ENCODE peak calls at places on chromosomes 4 and X, in six cellular contexts. A, D, N, B, U and K are unnamed samples.

GRCh38 chr4:7929530-7929951 is 10.1 kb downstream of the AFAP1 start:
- DNase-seq in A (no peak), D (peak), N (no peak), B (peak), U (no peak), K (no peak)

GRCh38 chr4:52714597-52715254 is 36.5 kb downstream of the ERVMER34-1 start:
- DNase-seq in A (no peak), D (no peak), N (no peak), B (no peak), U (no peak), K (no peak)

GRCh38 chr4:175916636-175917351 is 104.7 kb upstream of the GPM6A start:
- DNase-seq in A (no peak), D (no peak), N (no peak), B (no peak), U (no peak), K (no peak)

GRCh38 chr4:100170986-100171385 is 19.3 kb downstream of the DDIT4L start:
- DNase-seq in A (no peak), D (no peak), N (no peak), B (no peak), U (peak), K (no peak)

GRCh38 chr4:169823685-169824084 is 65.9 kb upstream of the HPF1 start:
- DNase-seq in A (no peak), D (peak), N (peak), B (peak), U (peak), K (peak)

GRCh38 chr4:19925516-19925915 is 326.2 kb upstream of the SLIT2 start:
- DNase-seq in A (no peak), D (no peak), N (no peak), B (no peak), U (no peak), K (no peak)

GRCh38 chrX:136268051-136269048 is 17.1 kb upstream of the MAP7D3 start:
- DNase-seq in A (no peak), D (peak), N (peak), B (peak), U (peak), K (no peak)

GRCh38 chrX:72100824-72101351 is 30.8 kb downstream of the RTL5 start:
- DNase-seq in A (no peak), D (no peak), N (no peak), B (no peak), U (no peak), K (no peak)

GRCh38 chr4:10108818-10109783 is 7.5 kb downstream of the WDR1 start:
- DNase-seq in A (no peak), D (no peak), N (peak), B (no peak), U (peak), K (no peak)

GRCh38 chrX:108165349-108166111 is 74.0 kb downstream of the ATG4A start:
- DNase-seq in A (no peak), D (peak), N (peak), B (peak), U (peak), K (no peak)

GRCh38 chr4:104382961-104383360 is 111.7 kb downstream of the CXXC4 start:
- DNase-seq in A (no peak), D (no peak), N (no peak), B (no peak), U (no peak), K (no peak)

GRCh38 chr4:189124149-189124758 is 816.4 kb upstream of the FRG1 start:
- DNase-seq in A (peak), D (peak), N (peak), B (peak), U (peak), K (no peak)

GRCh38 chr4:97911236-97911906 is 231.9 kb downstream of the STPG2 start:
- DNase-seq in A (no peak), D (no peak), N (no peak), B (no peak), U (no peak), K (no peak)

GRCh38 chr4:72378901-72379300 is 190.1 kb downstream of the ADAMTS3 start:
- DNase-seq in A (no peak), D (no peak), N (no peak), B (no peak), U (no peak), K (no peak)

GRCh38 chr4:25481648-25482047 is 104.6 kb downstream of the ANAPC4 start:
- DNase-seq in A (no peak), D (no peak), N (no peak), B (no peak), U (no peak), K (no peak)

GRCh38 chr4:5142726-5143125 is 91.4 kb downstream of the STK32B start:
- DNase-seq in A (no peak), D (peak), N (peak), B (peak), U (peak), K (no peak)

GRCh38 chr4:560731-561211 is 15.3 kb downstream of the TMEM271 start:
- DNase-seq in A (no peak), D (no peak), N (no peak), B (no peak), U (no peak), K (no peak)

GRCh38 chr4:7430368-7430964 is 4.3 kb downstream of the PSAPL1 start:
- DNase-seq in A (no peak), D (peak), N (no peak), B (peak), U (no peak), K (no peak)

GRCh38 chr4:15001248-15001824 is 945 bp upstream of the CPEB2 start:
- DNase-seq in A (peak), D (peak), N (peak), B (peak), U (peak), K (peak)

GRCh38 chrX:50812995-50813842 is 775 bp downstream of the SHROOM4 start:
- DNase-seq in A (no peak), D (peak), N (peak), B (peak), U (peak), K (no peak)

GRCh38 chrX:141969706-141970105 is 66.0 kb downstream of the MAGEC1 start:
- DNase-seq in A (no peak), D (no peak), N (no peak), B (no peak), U (no peak), K (no peak)

GRCh38 chr4:76200771-76201224 is 12.8 kb downstream of the SCARB2 start:
- DNase-seq in A (no peak), D (no peak), N (no peak), B (no peak), U (no peak), K (no peak)

GRCh38 chrX:85988353-85988752 is 59.0 kb downstream of the CHM start:
- DNase-seq in A (no peak), D (no peak), N (no peak), B (no peak), U (no peak), K (no peak)

GRCh38 chr4:10762541-10762940 is 78.0 kb upstream of the CLNK start:
- DNase-seq in A (peak), D (peak), N (peak), B (no peak), U (peak), K (peak)

GRCh38 chrX:48816014-48816810 is 10.1 kb upstream of the ERAS start:
- DNase-seq in A (no peak), D (no peak), N (no peak), B (no peak), U (no peak), K (no peak)

GRCh38 chrX:129323115-129323514 is 200.2 kb downstream of the SMARCA1 start:
- DNase-seq in A (no peak), D (no peak), N (peak), B (no peak), U (peak), K (no peak)

GRCh38 chrX:71191253-71191652 is 31.8 kb upstream of the GJB1 start:
- DNase-seq in A (no peak), D (no peak), N (no peak), B (no peak), U (no peak), K (no peak)

GRCh38 chr4:150140774-150141400 is 62.6 kb downstream of the DCLK2 start:
- DNase-seq in A (peak), D (no peak), N (peak), B (peak), U (peak), K (no peak)

GRCh38 chr4:145760176-145760575 is 80.2 kb downstream of the C4orf51 start:
- DNase-seq in A (no peak), D (no peak), N (no peak), B (no peak), U (no peak), K (no peak)

GRCh38 chrX:53071604-53072417 is 10.4 kb upstream of the TSPYL2 start:
- DNase-seq in A (no peak), D (peak), N (peak), B (peak), U (peak), K (no peak)

GRCh38 chrX:54920610-54921426 is at the start of gene TRO:
- DNase-seq in A (no peak), D (peak), N (peak), B (no peak), U (no peak), K (no peak)

GRCh38 chr4:180513076-180513475 is 1730.1 kb upstream of the TENM3 start:
- DNase-seq in A (no peak), D (no peak), N (no peak), B (no peak), U (no peak), K (no peak)

GRCh38 chr4:110193822-110194761 is 4.3 kb downstream of the ELOVL6 start:
- DNase-seq in A (peak), D (peak), N (peak), B (peak), U (peak), K (peak)

GRCh38 chr4:23923840-23924239 is 34.0 kb upstream of the PPARGC1A start:
- DNase-seq in A (no peak), D (no peak), N (no peak), B (no peak), U (no peak), K (no peak)

GRCh38 chr4:2800691-2801596 is 8.1 kb downstream of the SH3BP2 start:
- DNase-seq in A (no peak), D (peak), N (peak), B (no peak), U (peak), K (peak)
- H3K4me3 ChIP-seq in A (no peak), D (no peak), N (no peak), B (no peak), U (no peak), K (no peak)

DNA sequence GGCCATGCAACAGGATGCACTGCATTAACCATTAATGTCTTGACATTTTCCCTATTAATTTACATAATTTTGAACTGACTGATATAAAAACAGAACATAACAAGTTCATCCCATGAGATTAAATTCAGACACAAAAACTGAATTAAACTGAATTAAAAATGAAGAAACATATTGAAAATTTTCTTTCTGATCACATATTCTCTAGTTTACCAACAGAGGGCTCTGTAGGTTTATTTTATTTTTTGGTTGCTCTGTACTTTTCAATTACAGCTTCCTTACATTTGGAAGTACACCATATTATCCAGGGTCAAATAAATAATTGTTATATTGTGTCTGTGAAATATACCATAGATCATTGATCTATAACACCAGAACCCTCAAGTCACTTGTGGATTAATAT is 27.3 kb upstream of the CT83 start:
- DNase-seq in A (no peak), D (peak), N (no peak), B (peak), U (peak), K (no peak)
- TF ChIP-seq CTCF in A (no peak), D (peak), N (peak), B (peak), U (peak), K (no peak)

DNA sequence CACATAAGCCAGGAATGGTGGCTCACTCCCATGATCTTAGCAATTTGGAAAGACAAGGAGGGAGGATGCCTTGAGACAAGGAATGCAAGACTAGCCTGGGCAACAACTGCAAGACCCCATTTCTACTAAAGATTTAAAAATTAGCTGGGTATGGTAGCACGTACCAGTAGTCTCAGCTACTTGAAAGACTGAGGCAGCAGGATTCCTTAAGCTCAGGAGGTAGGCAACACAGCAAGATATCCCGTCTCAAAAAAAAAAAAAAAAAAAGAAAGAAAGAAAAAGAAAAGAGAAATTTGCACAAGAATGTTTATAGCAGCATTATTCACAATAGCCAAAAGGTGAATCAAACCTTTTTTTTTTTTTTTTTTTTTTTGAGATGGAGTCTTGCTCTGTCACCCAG is 29.7 kb downstream of the PDS5A start:
- DNase-seq in A (no peak), D (no peak), N (no peak), B (no peak), U (no peak), K (no peak)
- H3K4me3 ChIP-seq in A (no peak), D (no peak), N (no peak), B (no peak), U (no peak), K (no peak)

DNA sequence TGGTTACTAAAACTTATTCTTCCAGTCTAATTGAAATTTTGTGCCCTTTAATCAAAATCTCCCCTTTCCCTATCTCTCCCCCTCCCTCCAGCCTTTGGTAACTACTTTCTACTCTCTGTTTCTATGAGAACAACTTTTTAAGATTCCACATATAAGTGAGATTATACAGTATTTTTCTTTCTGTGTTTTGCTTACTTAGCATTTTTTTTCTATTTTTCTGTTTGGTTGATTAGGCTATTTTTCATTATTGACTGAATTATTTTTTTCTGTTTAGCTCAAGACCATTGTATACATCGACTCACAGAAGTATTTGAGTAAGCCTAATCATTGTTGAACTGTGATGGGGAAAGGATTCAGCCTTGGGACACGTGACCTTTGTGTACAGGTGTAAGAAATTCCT is 116.4 kb downstream of the PHEX start:
- DNase-seq in A (no peak), D (no peak), N (no peak), B (no peak), U (no peak), K (no peak)
- TF ChIP-seq CTCF in A (no peak), D (no peak), N (no peak), B (no peak), U (no peak), K (no peak)